ENCODE peak calls at places on chromosome 21, in seven cellular contexts. P is iris pigment epithelial cell; N is activated T-helper 1 cell treated with anti-CD3 and anti-CD28 coated beads, Interleukin-2, amount 50 U/mL, for 16 hours; Q is activated T-cell treated with anti-CD3 and anti-CD28 coated beads for 1 hour; X is adrenal gland; Z is EH; G is GM03348. S is an unnamed sample.

GRCh38 chr21:38361324-38361723 is 104.5 kb downstream of the KCNJ15 start:
- DNase-seq in G (no peak), X (no peak), Z (no peak), P (no peak), N (no peak), Q (no peak), S (no peak)

GRCh38 chr21:38170283-38170682 is 86.5 kb upstream of the KCNJ15 start:
- DNase-seq in Z (peak; percentile 52), G (peak; percentile 49), N (no peak), P (no peak), X (peak; percentile 18), Q (no peak), S (no peak)

GRCh38 chr21:34801519-34802132 is 132.8 kb downstream of the CLIC6 start:
- DNase-seq in G (no peak), Q (no peak), P (peak; percentile 32), Z (no peak), X (no peak), N (no peak), S (no peak)

GRCh38 chr21:42707207-42707830 is 53.9 kb downstream of the PDE9A start:
- DNase-seq in X (no peak), Z (no peak), P (no peak), G (no peak), N (no peak), Q (no peak), S (no peak)

GRCh38 chr21:33543505-33544129 is 779 bp downstream of the SON start:
- DNase-seq in P (peak; percentile 59), X (peak; percentile 64), Z (no peak), N (peak; percentile 51), Q (no peak), G (no peak), S (no peak)

GRCh38 chr21:42122398-42122797 is 51.3 kb downstream of the UMODL1 start:
- DNase-seq in Z (no peak), G (no peak), X (no peak), P (no peak), Q (no peak), N (no peak), S (no peak)

GRCh38 chr21:42238185-42238934 is 19.4 kb downstream of the ABCG1 start:
- DNase-seq in G (no peak), X (no peak), Q (no peak), N (peak; percentile 17), P (no peak), Z (no peak), S (peak; percentile 22)

GRCh38 chr21:34989337-34990151 is 59.6 kb downstream of the RUNX1 start:
- DNase-seq in Q (no peak), G (no peak), N (peak; percentile 42), P (no peak), X (no peak), Z (no peak), S (no peak)

GRCh38 chr21:41196990-41197389 is 29.0 kb downstream of the BACE2 start:
- DNase-seq in Q (no peak), Z (peak; percentile 20), P (peak; percentile 14), X (no peak), G (no peak), N (no peak), S (no peak)

GRCh38 chr21:41210405-41211040 is 42.6 kb downstream of the BACE2 start:
- DNase-seq in G (no peak), Z (no peak), X (no peak), P (no peak), Q (no peak), N (no peak), S (no peak)

GRCh38 chr21:35084869-35085268 is 35.8 kb upstream of the RUNX1 start:
- DNase-seq in Z (peak; percentile 97), P (peak; percentile 98), Q (no peak), G (peak; percentile 72), X (no peak), N (no peak), S (no peak)

GRCh38 chr21:44564886-44565598 is 6.4 kb upstream of the KRTAP10-3 start:
- DNase-seq in N (no peak), X (no peak), Z (no peak), G (no peak), Q (no peak), P (no peak), S (no peak)

GRCh38 chr21:14736162-14736561 is 190.0 kb upstream of the SAMSN1 start:
- DNase-seq in G (no peak), Q (no peak), X (no peak), N (no peak), Z (no peak), P (no peak), S (no peak)

GRCh38 chr21:33780631-33781030 is 135.0 kb downstream of the ATP5PO start:
- DNase-seq in G (peak; percentile 47), Z (peak; percentile 61), Q (no peak), X (no peak), P (peak; percentile 63), N (no peak), S (no peak)

GRCh38 chr21:35294231-35294898 is 245.3 kb upstream of the RUNX1 start:
- DNase-seq in Q (no peak), Z (no peak), P (no peak), N (no peak), G (no peak), X (no peak), S (no peak)

GRCh38 chr21:32459972-32460371 is 47.5 kb downstream of the EVA1C start:
- DNase-seq in G (peak; percentile 50), N (no peak), Z (no peak), Q (no peak), X (no peak), P (peak; percentile 52), S (no peak)

GRCh38 chr21:39788383-39788782 is 43.4 kb downstream of the IGSF5 start:
- DNase-seq in Q (no peak), G (peak; percentile 72), X (peak; percentile 93), P (peak; percentile 63), N (no peak), Z (peak; percentile 58), S (no peak)

GRCh38 chr21:45147473-45148315 is 73.3 kb downstream of the ADARB1 start:
- DNase-seq in N (no peak), G (no peak), Q (no peak), P (no peak), Z (no peak), X (no peak), S (no peak)

GRCh38 chr21:38504056-38504455 is 5.8 kb upstream of the ERG start:
- DNase-seq in P (peak; percentile 37), Z (no peak), Q (no peak), X (no peak), G (no peak), N (no peak), S (no peak)

GRCh38 chr21:16993416-16994044 is 519.3 kb upstream of the CXADR start:
- DNase-seq in G (no peak), N (no peak), X (no peak), P (no peak), Q (no peak), Z (no peak), S (no peak)

GRCh38 chr21:44531606-44532128 is 8.3 kb downstream of the KRTAP10-1 start:
- DNase-seq in P (no peak), N (no peak), Z (no peak), G (no peak), X (no peak), Q (no peak), S (no peak)

GRCh38 chr21:31612889-31613785 is 46.4 kb upstream of the SOD1 start:
- DNase-seq in X (no peak), Q (no peak), Z (peak; percentile 27), N (no peak), G (no peak), P (peak; percentile 34), S (no peak)

GRCh38 chr21:31343680-31344480 is at the start of gene TIAM1:
- DNase-seq in X (peak; percentile 46), Z (peak; percentile 41), Q (no peak), P (peak; percentile 83), N (no peak), G (peak; percentile 81), S (no peak)

GRCh38 chr21:19400223-19400770 is 996.7 kb upstream of the TMPRSS15 start:
- DNase-seq in Q (no peak), Z (no peak), P (no peak), X (no peak), N (no peak), G (no peak), S (no peak)

GRCh38 chr21:22235866-22236590 is 1237.8 kb downstream of the NCAM2 start:
- DNase-seq in X (no peak), P (peak; percentile 1), G (no peak), Z (no peak), N (no peak), Q (no peak), S (no peak)

GRCh38 chr21:34771512-34772028 is 102.8 kb downstream of the CLIC6 start:
- DNase-seq in Q (no peak), G (peak; percentile 56), X (no peak), P (peak; percentile 80), N (no peak), Z (peak; percentile 48), S (no peak)

GRCh38 chr21:41783476-41784150 is 16.8 kb upstream of the RIPK4 start:
- DNase-seq in P (peak; percentile 30), Q (no peak), Z (peak; percentile 93), X (no peak), G (no peak), N (no peak), S (no peak)

GRCh38 chr21:31678478-31678877 is 19.0 kb downstream of the SOD1 start:
- DNase-seq in Z (no peak), P (no peak), G (no peak), N (no peak), X (no peak), Q (no peak), S (no peak)